ENCODE peak calls at places on chromosome 14, in ten cellular contexts. D is mucosa of descending colon, M is OCI-LY7, K is tibial nerve, R is GM23338, S is uterus, T is suprapubic skin, C is ascending aorta, B is heart left ventricle, Y is astrocyte. O is an unnamed sample. For H3K36me3, the result is how much of the 10 kb centered on the place peaks cover.

GRCh38 chr14:61508526-61508925 is 186.8 kb upstream of the HIF1A start:
- DNase-seq in D (no peak), M (no peak), K (no peak), R (no peak), S (no peak), T (no peak), C (no peak), B (no peak), Y (no peak), O (no peak)

GRCh38 chr14:55891692-55892091 is 226.5 kb upstream of the PELI2 start:
- DNase-seq in D (no peak), M (no peak), K (no peak), R (peak), S (no peak), T (no peak), C (no peak), B (no peak), Y (no peak), O (no peak)

GRCh38 chr14:93759781-93760307 is 28.4 kb downstream of the PRIMA1 start:
- DNase-seq in D (no peak), M (no peak), K (no peak), R (no peak), S (peak), T (no peak), C (peak), B (peak), Y (no peak), O (peak)

GRCh38 chr14:45526715-45527549 is 273.9 kb upstream of the MIS18BP1 start:
- DNase-seq in D (peak), M (peak), K (peak), R (peak), S (no peak), T (no peak), C (no peak), B (no peak), Y (no peak), O (peak)

GRCh38 chr14:20440882-20441281 is 4.9 kb upstream of the KLHL33 start:
- DNase-seq in D (no peak), M (peak), K (no peak), R (no peak), S (no peak), T (no peak), C (no peak), B (no peak), Y (no peak), O (no peak)

GRCh38 chr14:33686218-33686617 is 264.7 kb downstream of the EGLN3 start:
- DNase-seq in D (no peak), M (no peak), K (no peak), R (no peak), S (no peak), T (no peak), C (no peak), B (no peak), Y (peak), O (no peak)

GRCh38 chr14:100149789-100150611 is 9.4 kb downstream of the DEGS2 start:
- DNase-seq in D (peak), M (no peak), K (no peak), R (no peak), S (no peak), T (no peak), C (no peak), B (no peak), Y (no peak), O (peak)

GRCh38 chr14:95500772-95501401 is 15.6 kb downstream of the SYNE3 start:
- DNase-seq in D (no peak), M (no peak), K (peak), R (no peak), S (peak), T (no peak), C (peak), B (no peak), Y (peak), O (peak)

GRCh38 chr14:54567224-54567633 is 301 bp downstream of the SAMD4A start:
- DNase-seq in D (peak), M (no peak), K (peak), R (peak), S (no peak), T (peak), C (no peak), B (no peak), Y (peak), O (peak)

GRCh38 chr14:77892381-77892871 is 92.5 kb downstream of the ADCK1 start:
- DNase-seq in D (no peak), M (no peak), K (no peak), R (no peak), S (no peak), T (no peak), C (no peak), B (no peak), Y (peak), O (no peak)

GRCh38 chr14:30223385-30223785 is 295.7 kb upstream of the PRKD1 start:
- DNase-seq in D (peak), M (no peak), K (peak), R (no peak), S (peak), T (no peak), C (peak), B (peak), Y (peak), O (no peak)

GRCh38 chr14:55228261-55228660 is 36.9 kb upstream of the DLGAP5 start:
- DNase-seq in D (no peak), M (no peak), K (no peak), R (no peak), S (no peak), T (no peak), C (no peak), B (no peak), Y (no peak), O (no peak)

GRCh38 chr14:53156238-53156637 is 3.1 kb upstream of the DDHD1 start:
- DNase-seq in D (no peak), M (no peak), K (no peak), R (no peak), S (no peak), T (no peak), C (no peak), B (no peak), Y (no peak), O (no peak)

GRCh38 chr14:19878029-19878642 is 3.2 kb downstream of the OR4K2 start:
- DNase-seq in D (no peak), M (peak), K (no peak), R (peak), S (no peak), T (no peak), C (no peak), B (no peak), Y (no peak), O (no peak)

GRCh38 chr14:79732911-79733310 is 478.4 kb downstream of the DIO2 start:
- DNase-seq in D (no peak), M (no peak), K (no peak), R (no peak), S (no peak), T (no peak), C (no peak), B (no peak), Y (peak), O (no peak)

GRCh38 chr14:56339855-56340701 is 221.9 kb downstream of the PELI2 start:
- DNase-seq in D (peak), M (peak), K (peak), R (peak), S (peak), T (peak), C (peak), B (peak), Y (peak), O (peak)

GRCh38 chr14:54173782-54174181 is 217.2 kb upstream of the BMP4 start:
- DNase-seq in D (no peak), M (no peak), K (no peak), R (no peak), S (no peak), T (no peak), C (no peak), B (no peak), Y (peak), O (no peak)

GRCh38 chr14:69625299-69626131 is 14.1 kb downstream of the SUSD6 start:
- DNase-seq in D (peak), M (peak), K (peak), R (no peak), S (peak), T (peak), C (peak), B (peak), Y (peak), O (peak)

GRCh38 chr14:67785270-67786109 is 30.9 kb downstream of the ZFYVE26 start:
- DNase-seq in D (no peak), M (no peak), K (no peak), R (no peak), S (no peak), T (no peak), C (no peak), B (no peak), Y (no peak), O (no peak)
- H3K36me3 ChIP-seq in D (under half), M (half or more), K (half or more), R (half or more), S (under half), T (half or more), C (half or more), B (half or more), Y (half or more), O (under half)

GRCh38 chr14:73188501-73188903 is 48.8 kb upstream of the PAPLN start:
- DNase-seq in D (no peak), M (no peak), K (no peak), R (no peak), S (no peak), T (no peak), C (no peak), B (no peak), Y (peak), O (no peak)
- H3K36me3 ChIP-seq in D (under half), M (under half), K (half or more), R (under half), S (under half), T (half or more), C (under half), B (half or more), Y (under half), O (under half)

GRCh38 chr14:91927216-91927615 is 20.3 kb downstream of the FBLN5 start:
- DNase-seq in D (no peak), M (no peak), K (no peak), R (no peak), S (no peak), T (no peak), C (no peak), B (no peak), Y (no peak), O (no peak)
- H3K36me3 ChIP-seq in D (under half), M (under half), K (under half), R (under half), S (under half), T (under half), C (under half), B (under half), Y (under half), O (under half)

GRCh38 chr14:22002860-22003284 is 329.3 kb upstream of the OR4E1 start:
- DNase-seq in D (peak), M (peak), K (no peak), R (peak), S (no peak), T (no peak), C (no peak), B (no peak), Y (no peak), O (peak)
- H3K36me3 ChIP-seq in D (under half), M (under half), K (under half), R (under half), S (under half), T (under half), C (under half), B (under half), Y (under half), O (under half)

GRCh38 chr14:35277179-35277578 is 15.0 kb upstream of the PSMA6 start:
- DNase-seq in D (no peak), M (no peak), K (no peak), R (peak), S (no peak), T (no peak), C (no peak), B (no peak), Y (no peak), O (no peak)
- H3K36me3 ChIP-seq in D (under half), M (half or more), K (under half), R (under half), S (under half), T (under half), C (under half), B (under half), Y (under half), O (under half)

GRCh38 chr14:50756300-50756699 is 74.7 kb downstream of the NIN start:
- DNase-seq in D (no peak), M (peak), K (no peak), R (no peak), S (no peak), T (no peak), C (no peak), B (no peak), Y (no peak), O (no peak)

GRCh38 chr14:50758945-50759344 is 72.0 kb downstream of the NIN start:
- DNase-seq in D (no peak), M (no peak), K (no peak), R (no peak), S (no peak), T (no peak), C (peak), B (no peak), Y (no peak), O (no peak)

GRCh38 chr14:50758279-50758678 is 72.7 kb downstream of the NIN start:
- DNase-seq in D (no peak), M (no peak), K (no peak), R (no peak), S (no peak), T (no peak), C (no peak), B (no peak), Y (no peak), O (no peak)

GRCh38 chr14:50759800-50760543 is 71.0 kb downstream of the NIN start:
- DNase-seq in D (no peak), M (no peak), K (no peak), R (no peak), S (no peak), T (no peak), C (no peak), B (no peak), Y (no peak), O (no peak)

DNA sequence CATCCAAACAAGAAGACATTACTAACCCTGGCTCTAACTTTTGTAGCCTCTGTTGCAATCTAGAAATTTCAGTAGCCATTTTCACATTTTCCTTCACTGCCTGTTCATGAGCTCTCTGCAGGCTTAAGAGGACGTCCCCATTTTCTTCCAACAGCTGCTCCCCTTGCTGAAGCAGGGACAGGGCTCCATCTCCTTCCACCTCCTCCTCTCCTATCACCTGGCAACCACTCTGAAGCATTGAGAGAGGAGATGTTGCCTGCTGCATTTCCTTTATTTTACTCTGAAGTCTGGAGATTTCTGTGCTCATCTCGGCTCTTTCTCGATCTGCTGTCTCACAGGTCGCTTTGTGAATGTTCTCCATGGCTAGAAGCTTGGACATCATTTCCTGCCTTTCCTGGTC is 73.3 kb downstream of the NIN start:
- DNase-seq in D (no peak), M (no peak), K (no peak), R (no peak), S (no peak), T (no peak), C (no peak), B (no peak), Y (no peak), O (no peak)
- H3K36me3 ChIP-seq in D (under half), M (half or more), K (half or more), R (under half), S (under half), T (half or more), C (under half), B (half or more), Y (under half), O (under half)

GRCh38 chr14:104644236-104644635 is 39.7 kb upstream of the TMEM179 start:
- DNase-seq in D (no peak), M (no peak), K (no peak), R (no peak), S (no peak), T (no peak), C (no peak), B (no peak), Y (no peak), O (no peak)

GRCh38 chr14:104642540-104642868 is 37.9 kb upstream of the TMEM179 start:
- DNase-seq in D (no peak), M (no peak), K (no peak), R (no peak), S (no peak), T (no peak), C (no peak), B (no peak), Y (no peak), O (no peak)

GRCh38 chr14:104644656-104645055 is 40.1 kb upstream of the TMEM179 start:
- DNase-seq in D (no peak), M (no peak), K (no peak), R (no peak), S (no peak), T (no peak), C (no peak), B (no peak), Y (no peak), O (no peak)

GRCh38 chr14:104641753-104642539 is 37.4 kb upstream of the TMEM179 start:
- DNase-seq in D (no peak), M (no peak), K (no peak), R (no peak), S (no peak), T (no peak), C (no peak), B (no peak), Y (no peak), O (no peak)

DNA sequence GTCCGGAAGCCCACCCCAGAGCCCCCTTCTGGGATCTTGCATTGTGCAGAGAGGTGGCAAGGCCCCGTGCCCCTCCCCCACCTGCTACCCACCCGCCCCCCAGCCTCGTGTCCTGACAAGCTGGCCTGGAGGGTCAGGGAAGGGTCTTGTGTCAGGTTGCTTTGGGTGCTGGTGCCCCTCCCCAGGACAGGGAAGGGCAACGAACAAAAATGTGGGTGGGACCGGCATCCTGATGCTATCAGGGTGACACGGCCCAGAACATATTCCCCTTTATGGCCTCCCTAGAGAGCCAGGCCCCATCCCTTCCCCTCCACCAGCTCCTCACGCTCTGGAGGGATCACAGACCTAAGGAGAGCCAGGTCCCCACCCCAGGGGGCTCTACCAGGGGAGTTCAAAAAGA is 38.7 kb upstream of the TMEM179 start:
- DNase-seq in D (no peak), M (no peak), K (no peak), R (no peak), S (no peak), T (no peak), C (no peak), B (no peak), Y (no peak), O (no peak)
- H3K36me3 ChIP-seq in D (under half), M (under half), K (under half), R (under half), S (under half), T (under half), C (under half), B (under half), Y (under half), O (under half)

DNA sequence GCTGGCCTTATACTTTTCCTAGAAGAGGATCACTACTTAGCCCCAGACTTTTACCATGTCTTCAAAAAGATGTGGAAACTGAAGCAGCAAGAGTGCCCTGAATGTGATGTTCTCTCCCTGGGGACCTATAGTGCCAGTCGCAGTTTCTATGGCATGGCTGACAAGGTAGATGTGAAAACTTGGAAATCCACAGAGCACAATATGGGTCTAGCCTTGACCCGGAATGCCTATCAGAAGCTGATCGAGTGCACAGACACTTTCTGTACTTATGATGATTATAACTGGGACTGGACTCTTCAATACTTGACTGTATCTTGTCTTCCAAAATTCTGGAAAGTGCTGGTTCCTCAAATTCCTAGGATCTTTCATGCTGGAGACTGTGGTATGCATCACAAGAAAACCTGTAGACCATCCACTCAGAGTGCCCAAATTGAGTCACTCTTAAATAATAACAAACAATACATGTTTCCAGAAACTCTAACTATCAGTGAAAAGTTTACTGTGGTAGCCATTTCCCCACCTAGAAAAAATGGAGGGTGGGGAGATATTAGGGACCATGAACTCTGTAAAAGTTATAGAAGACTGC is 1.5 kb downstream of the MGAT2 start:
- DNase-seq in D (no peak), M (no peak), K (no peak), R (no peak), S (no peak), T (no peak), C (no peak), B (no peak), Y (no peak), O (no peak)
- H3K36me3 ChIP-seq in D (under half), M (half or more), K (under half), R (under half), S (under half), T (under half), C (under half), B (under half), Y (under half), O (under half)

GRCh38 chr14:102999227-102999895 is 58.0 kb downstream of the CDC42BPB start:
- DNase-seq in D (no peak), M (no peak), K (no peak), R (no peak), S (no peak), T (no peak), C (no peak), B (peak), Y (peak), O (no peak)

GRCh38 chr14:103000291-103000921 is 56.9 kb downstream of the CDC42BPB start:
- DNase-seq in D (no peak), M (no peak), K (no peak), R (no peak), S (no peak), T (no peak), C (no peak), B (peak), Y (no peak), O (no peak)

GRCh38 chr14:103001226-103001625 is 56.1 kb downstream of the CDC42BPB start:
- DNase-seq in D (no peak), M (no peak), K (no peak), R (no peak), S (no peak), T (no peak), C (no peak), B (peak), Y (no peak), O (no peak)

GRCh38 chr14:102996941-102997340 is 60.4 kb downstream of the CDC42BPB start:
- DNase-seq in D (no peak), M (no peak), K (no peak), R (no peak), S (no peak), T (no peak), C (no peak), B (peak), Y (no peak), O (no peak)

GRCh38 chr14:102998393-102998792 is 59.0 kb downstream of the CDC42BPB start:
- DNase-seq in D (no peak), M (no peak), K (no peak), R (no peak), S (no peak), T (no peak), C (no peak), B (peak), Y (peak), O (no peak)
- H3K36me3 ChIP-seq in D (under half), M (under half), K (half or more), R (under half), S (under half), T (half or more), C (under half), B (half or more), Y (under half), O (under half)

GRCh38 chr14:71621966-71622365 is 310.3 kb upstream of the RGS6 start:
- DNase-seq in D (no peak), M (no peak), K (no peak), R (no peak), S (no peak), T (no peak), C (no peak), B (no peak), Y (no peak), O (no peak)
- H3K36me3 ChIP-seq in D (under half), M (under half), K (under half), R (under half), S (under half), T (under half), C (under half), B (under half), Y (under half), O (under half)

O was measured in testis.